ENCODE peak calls at places on chromosomes 13 and 19, in six cellular contexts. R, O, F, M, B and K are unnamed samples.

GRCh38 chr13:48707405-48707804 is 53.7 kb downstream of the CYSLTR2 start:
- DNase-seq in R (no peak), M (no peak), F (no peak), B (no peak), O (no peak), K (no peak)

GRCh38 chr13:90201198-90201597 is 1146.3 kb upstream of the MIR17HG start:
- DNase-seq in O (no peak), M (no peak), B (no peak), F (no peak), R (no peak), K (peak; percentile 5)

GRCh38 chr13:25901460-25902376 is 150.1 kb downstream of the SHISA2 start:
- DNase-seq in O (no peak), M (no peak), B (no peak), F (no peak), R (peak; percentile 45), K (no peak)

GRCh38 chr19:3931041-3931440 is 1.8 kb upstream of the NMRK2 start:
- DNase-seq in O (no peak), R (no peak), B (no peak), M (no peak), F (no peak), K (no peak)

GRCh38 chr19:43779147-43779819 is 1.5 kb downstream of the KCNN4 start:
- DNase-seq in M (no peak), O (no peak), F (no peak), R (no peak), B (no peak), K (no peak)

GRCh38 chr19:45175663-45176345 is 2.2 kb downstream of the TRAPPC6A start:
- DNase-seq in B (no peak), M (no peak), F (no peak), R (no peak), O (no peak), K (no peak)

GRCh38 chr13:95300625-95301134 is 571 bp downstream of the ABCC4 start:
- DNase-seq in B (peak; percentile 67), M (peak; percentile 70), R (peak; percentile 72), F (peak; percentile 54), O (peak; percentile 73), K (peak; percentile 63)

GRCh38 chr13:69970521-69970920 is 137.1 kb upstream of the ATXN8OS start:
- DNase-seq in R (no peak), F (no peak), M (no peak), B (no peak), O (peak; percentile 49), K (no peak)

GRCh38 chr13:73286177-73286576 is 227.4 kb downstream of the KLF5 start:
- DNase-seq in O (no peak), B (no peak), M (no peak), R (no peak), F (no peak), K (no peak)

GRCh38 chr13:79796116-79796515 is 315.2 kb downstream of the NDFIP2 start:
- DNase-seq in O (no peak), M (no peak), F (no peak), R (no peak), B (no peak), K (no peak)

GRCh38 chr19:8397291-8397690 is 7.1 kb downstream of the RAB11B start:
- DNase-seq in M (no peak), R (no peak), B (no peak), O (no peak), F (no peak), K (no peak)

GRCh38 chr19:35596366-35596999 is 10.5 kb downstream of the PMIS2 start:
- DNase-seq in F (peak; percentile 8), B (peak; percentile 47), R (no peak), M (no peak), O (peak; percentile 64), K (no peak)

GRCh38 chr19:33292595-33293254 is 9.6 kb downstream of the CEBPA start:
- DNase-seq in F (peak; percentile 42), R (no peak), B (no peak), M (no peak), O (no peak), K (no peak)

GRCh38 chr13:33146843-33147611 is 130.8 kb downstream of the KL start:
- DNase-seq in R (no peak), F (no peak), B (no peak), M (no peak), O (no peak), K (no peak)

GRCh38 chr19:38675611-38676010 is 28.2 kb downstream of the ACTN4 start:
- DNase-seq in R (no peak), F (no peak), B (peak; percentile 36), O (no peak), M (no peak), K (no peak)

GRCh38 chr13:111399334-111399733 is 78.9 kb downstream of the TEX29 start:
- DNase-seq in M (no peak), B (no peak), R (no peak), F (no peak), O (peak; percentile 25), K (no peak)

GRCh38 chr19:5444431-5444830 is 10.8 kb upstream of the ZNRF4 start:
- DNase-seq in M (no peak), F (no peak), O (no peak), B (no peak), R (no peak), K (no peak)

GRCh38 chr19:7145494-7145893 is 76.0 kb downstream of the ZNF557 start:
- DNase-seq in O (no peak), M (no peak), B (no peak), R (no peak), F (no peak), K (no peak)

GRCh38 chr19:36950335-36951119 is 34.4 kb downstream of the ZNF568 start:
- DNase-seq in M (no peak), R (no peak), B (no peak), F (no peak), O (no peak), K (no peak)